ENCODE peak calls at places on chromosomes 16 and 17, in six cellular contexts. I is tibial artery, A is lung, M is uterus, V is A549, J is prostate gland. R is an unnamed sample. For H3K9me3, the result is how much of the 10 kb centered on the place peaks cover.

GRCh38 chr17:57899391-57899790 is 49.5 kb upstream of the MRPS23 start:
- DNase-seq in J (no peak), I (peak), A (no peak), V (no peak), M (no peak), R (no peak)

GRCh38 chr17:33113281-33114010 is 121.8 kb downstream of the SPACA3 start:
- DNase-seq in V (no peak), J (no peak), M (no peak), I (no peak), A (no peak), R (no peak)

GRCh38 chr17:77320501-77321256 is 179.9 kb downstream of the SEC14L1 start:
- DNase-seq in J (no peak), M (peak), I (peak), A (no peak), V (no peak), R (no peak)

GRCh38 chr16:75555213-75555706 is 792 bp downstream of the TMEM231 start:
- DNase-seq in M (peak), A (peak), I (peak), J (peak), V (peak), R (peak)

GRCh38 chr17:3043737-3044365 is 19.6 kb downstream of the OR1D5 start:
- DNase-seq in I (peak), J (no peak), M (no peak), A (no peak), V (no peak), R (no peak)

GRCh38 chr17:82458885-82459424 is 414 bp downstream of the NARF start:
- DNase-seq in M (no peak), V (no peak), A (no peak), I (no peak), J (no peak), R (no peak)

GRCh38 chr17:79835953-79836951 is 3.0 kb downstream of the CBX4 start:
- DNase-seq in J (peak), M (no peak), I (no peak), A (peak), V (no peak), R (no peak)

GRCh38 chr17:73211745-73212144 is 18.9 kb downstream of the COG1 start:
- DNase-seq in I (peak), J (no peak), V (no peak), A (no peak), M (no peak), R (no peak)

GRCh38 chr17:58172369-58173071 is 5.7 kb downstream of the OR4D2 start:
- DNase-seq in A (no peak), J (no peak), M (no peak), V (peak), I (no peak), R (no peak)

GRCh38 chr16:27690604-27691003 is 140.7 kb downstream of the KATNIP start:
- DNase-seq in M (no peak), J (no peak), A (no peak), I (no peak), V (no peak), R (no peak)

GRCh38 chr16:86083382-86084002 is 184.5 kb downstream of the IRF8 start:
- DNase-seq in J (no peak), V (no peak), A (no peak), I (peak), M (no peak), R (no peak)

GRCh38 chr17:43695968-43696865 is 34.5 kb upstream of the MEOX1 start:
- DNase-seq in I (peak), J (no peak), M (no peak), A (no peak), V (no peak), R (no peak)

GRCh38 chr16:49540836-49541235 is 167.2 kb downstream of the C16orf78 start:
- DNase-seq in V (no peak), M (no peak), J (no peak), A (no peak), I (no peak), R (no peak)

GRCh38 chr17:273994-274832 is 78.4 kb downstream of the RPH3AL start:
- DNase-seq in A (no peak), I (peak), J (no peak), V (no peak), M (no peak), R (no peak)

GRCh38 chr17:79745641-79746105 is 14.9 kb downstream of the ENPP7 start:
- DNase-seq in J (no peak), V (no peak), A (no peak), M (no peak), I (no peak), R (no peak)

GRCh38 chr16:30585022-30585399 is 486 bp downstream of the ZNF785 start:
- DNase-seq in I (no peak), M (no peak), J (no peak), A (no peak), V (no peak), R (no peak)

GRCh38 chr17:80113033-80113484 is 11.7 kb downstream of the GAA start:
- DNase-seq in I (peak), J (no peak), V (no peak), M (no peak), A (no peak), R (no peak)

GRCh38 chr17:31595076-31595475 is 203.6 kb downstream of the RAB11FIP4 start:
- DNase-seq in M (no peak), A (no peak), J (no peak), I (no peak), V (no peak), R (no peak)

GRCh38 chr17:80475949-80476876 is at the start of gene NPTX1:
- DNase-seq in I (no peak), A (no peak), V (no peak), M (no peak), J (no peak), R (no peak)

GRCh38 chr16:21033707-21034106 is 116.9 kb downstream of the DNAH3 start:
- DNase-seq in A (no peak), I (no peak), J (no peak), V (no peak), M (no peak), R (no peak)

GRCh38 chr17:10652984-10653680 is 4.0 kb downstream of the MYH3 start:
- DNase-seq in J (no peak), A (no peak), V (no peak), I (no peak), M (no peak), R (no peak)

GRCh38 chr17:79833744-79834574 is 5.3 kb downstream of the CBX4 start:
- DNase-seq in M (no peak), A (no peak), I (no peak), J (no peak), V (no peak), R (no peak)

GRCh38 chr17:82497483-82498405 is 21.8 kb upstream of the FOXK2 start:
- DNase-seq in V (no peak), J (no peak), M (no peak), I (peak), A (no peak), R (peak)

GRCh38 chr17:11340798-11341197 is 99.8 kb downstream of the SHISA6 start:
- DNase-seq in M (no peak), A (no peak), I (no peak), J (no peak), V (no peak), R (no peak)

GRCh38 chr17:3754458-3755334 is 31.0 kb downstream of the HASPIN start:
- DNase-seq in J (peak), V (no peak), M (no peak), A (peak), I (no peak), R (no peak)

GRCh38 chr16:324451-325334 is 27.8 kb downstream of the AXIN1 start:
- DNase-seq in M (no peak), A (no peak), I (no peak), V (no peak), J (no peak), R (no peak)

GRCh38 chr16:85910854-85911247 is 11.9 kb downstream of the IRF8 start:
- DNase-seq in M (no peak), I (peak), V (no peak), A (no peak), J (no peak), R (no peak)

GRCh38 chr16:15494231-15494630 is 59.8 kb downstream of the BMERB1 start:
- DNase-seq in M (no peak), J (no peak), A (no peak), I (no peak), V (no peak), R (no peak)

GRCh38 chr17:5705081-5705875 is 121.0 kb upstream of the NLRP1 start:
- DNase-seq in V (peak), J (no peak), I (no peak), M (no peak), A (no peak), R (no peak)

GRCh38 chr17:62921837-62922236 is 44.2 kb upstream of the TANC2 start:
- DNase-seq in V (no peak), J (no peak), I (no peak), A (no peak), M (no peak), R (no peak)

GRCh38 chr16:20944861-20945390 is 44.4 kb downstream of the LYRM1 start:
- DNase-seq in A (no peak), V (no peak), J (no peak), I (no peak), M (no peak), R (no peak)

GRCh38 chr17:81365601-81366585 is 29.4 kb upstream of the BAHCC1 start:
- DNase-seq in V (no peak), A (peak), J (peak), M (peak), I (no peak), R (no peak)

GRCh38 chr17:4949321-4950074 is 1.2 kb upstream of the PFN1 start:
- DNase-seq in A (peak), M (peak), V (peak), J (peak), I (peak), R (no peak)

GRCh38 chr17:57145347-57145746 is 60.3 kb downstream of the AKAP1 start:
- DNase-seq in V (no peak), M (no peak), J (no peak), A (no peak), I (no peak), R (no peak)

GRCh38 chr16:57620316-57621231 is 7.9 kb upstream of the ADGRG1 start:
- DNase-seq in J (peak), V (no peak), M (peak), A (peak), I (peak), R (no peak)

GRCh38 chr17:7988750-7989178 is 13.7 kb upstream of the GUCY2D start:
- DNase-seq in I (no peak), M (peak), A (peak), J (peak), V (peak), R (peak)

GRCh38 chr16:49800876-49801275 is 55.0 kb downstream of the ZNF423 start:
- DNase-seq in M (no peak), V (no peak), A (no peak), J (no peak), I (no peak), R (no peak)

GRCh38 chr17:4999429-5000093 is 1.8 kb downstream of the KIF1C start:
- DNase-seq in I (no peak), V (no peak), M (no peak), J (no peak), A (no peak), R (no peak)

GRCh38 chr16:74075393-74075792 is 221.2 kb upstream of the PSMD7 start:
- DNase-seq in V (no peak), I (no peak), A (no peak), M (no peak), J (no peak), R (no peak)

GRCh38 chr16:79994413-79994812 is 393.9 kb upstream of the MAF start:
- DNase-seq in A (no peak), M (no peak), I (no peak), V (no peak), J (no peak), R (no peak)

GRCh38 chr16:79998143-79998542 is 397.6 kb upstream of the MAF start:
- DNase-seq in I (no peak), M (no peak), A (no peak), J (no peak), V (no peak), R (no peak)

GRCh38 chr16:79993810-79994209 is 393.3 kb upstream of the MAF start:
- DNase-seq in I (no peak), M (no peak), A (no peak), J (no peak), V (no peak), R (no peak)

GRCh38 chr16:79995315-79995714 is 394.8 kb upstream of the MAF start:
- DNase-seq in I (no peak), V (no peak), A (no peak), M (no peak), J (no peak), R (no peak)

GRCh38 chr16:79997257-79997656 is 396.7 kb upstream of the MAF start:
- DNase-seq in V (no peak), J (no peak), A (no peak), I (no peak), M (no peak), R (peak)
- TF ChIP-seq CTCF in V (peak), J (no peak), A (peak), I (no peak), M (no peak), R (peak)

GRCh38 chr16:4393243-4393606 is 21.6 kb downstream of the VASN start:
- DNase-seq in V (no peak), M (no peak), J (no peak), I (peak), A (no peak), R (no peak)
- H3K9me3 ChIP-seq in V (under half), M (under half), J (under half), I (under half), A (under half), R (under half)

DNA sequence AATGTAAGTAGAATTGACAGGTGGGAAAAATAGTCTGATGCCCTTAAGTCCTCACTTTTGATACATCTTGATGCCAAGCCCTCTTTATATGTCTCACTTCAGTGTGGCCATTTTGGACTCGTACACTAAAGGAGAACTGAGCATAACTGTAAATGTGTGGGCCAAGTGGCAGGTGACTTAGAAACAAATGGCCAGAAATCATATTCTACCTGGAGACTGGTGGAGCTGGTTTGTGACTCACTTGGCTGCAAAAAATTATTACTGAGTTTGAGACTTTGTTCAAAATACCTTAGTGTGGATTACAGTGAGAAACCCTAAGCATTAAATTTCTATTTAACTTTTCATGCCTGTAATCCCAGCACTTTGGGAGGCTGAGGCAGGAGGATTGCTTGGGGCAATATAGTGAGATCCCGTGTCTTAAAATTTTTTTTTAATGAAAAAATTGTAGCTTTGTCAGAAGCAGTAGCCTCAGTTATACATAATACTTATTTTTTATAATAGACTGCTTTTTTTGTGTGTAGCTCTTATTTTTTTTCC is 5.0 kb downstream of the HAPSTR1 start:
- DNase-seq in V (no peak), M (no peak), I (no peak), J (peak), A (peak), R (no peak)
- TF ChIP-seq CTCF in V (no peak), M (no peak), I (no peak), J (no peak), A (no peak), R (no peak)

GRCh38 chr16:3388325-3388724 is 12.5 kb downstream of the ZSCAN32 start:
- DNase-seq in M (no peak), A (no peak), J (no peak), V (no peak), I (no peak), R (no peak)
- H3K9me3 ChIP-seq in M (half or more), A (under half), J (under half), V (half or more), I (half or more), R (half or more)

GRCh38 chr17:42536372-42537155 is 523 bp downstream of the NAGLU start:
- DNase-seq in J (peak), A (peak), V (peak), M (peak), I (peak), R (peak)
- TF ChIP-seq CTCF in J (no peak), A (no peak), V (no peak), M (no peak), I (no peak), R (no peak)

GRCh38 chr16:78484509-78485058 is 385.1 kb downstream of the WWOX start:
- DNase-seq in M (no peak), J (no peak), A (no peak), I (no peak), V (no peak), R (no peak)
- H3K9me3 ChIP-seq in M (under half), J (under half), A (under half), I (under half), V (under half), R (under half)

DNA sequence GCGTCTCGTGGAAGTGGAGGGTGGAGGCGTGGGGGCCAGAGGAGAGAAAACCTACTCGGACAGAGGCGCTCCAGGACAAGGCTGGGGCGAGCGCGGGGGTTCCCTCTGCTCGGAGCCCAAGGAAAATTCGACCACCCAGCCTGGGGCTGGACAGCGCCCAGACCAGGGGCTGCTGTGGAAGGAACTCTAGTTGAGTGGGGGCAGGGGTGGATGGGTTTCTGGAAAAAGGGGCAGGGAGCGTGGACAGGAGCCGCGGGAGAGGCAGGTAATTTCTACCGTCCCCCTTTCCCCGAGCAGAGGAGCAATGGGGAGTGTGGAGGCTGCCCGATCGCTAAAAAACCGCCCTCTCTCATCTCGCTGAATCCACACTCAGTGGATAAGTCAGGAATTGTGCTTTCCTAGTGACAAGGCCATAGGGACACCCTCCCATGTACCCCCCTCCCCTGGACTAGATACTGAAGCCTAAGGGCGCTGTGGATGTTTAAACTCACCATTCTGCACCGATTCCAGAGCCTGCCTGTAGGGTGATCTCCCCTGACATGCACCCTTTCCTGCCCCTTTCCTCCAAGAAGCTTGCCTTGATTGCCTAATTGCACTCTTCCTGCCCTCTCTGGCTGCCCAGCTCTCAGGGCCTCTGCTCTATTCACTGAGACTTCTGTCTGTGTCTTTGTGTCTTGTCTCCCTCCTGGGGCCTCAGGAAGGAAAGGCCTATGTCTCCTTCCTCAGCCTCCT is 90.7 kb upstream of the TMEM97 start:
- DNase-seq in J (no peak), A (no peak), I (peak), V (peak), M (no peak), R (no peak)
- TF ChIP-seq CTCF in J (no peak), A (no peak), I (no peak), V (no peak), M (no peak), R (peak)

GRCh38 chr16:59826767-59827166 is 1092.7 kb upstream of the GOT2 start:
- DNase-seq in V (no peak), J (no peak), I (no peak), M (no peak), A (no peak), R (no peak)
- H3K9me3 ChIP-seq in V (under half), J (under half), I (under half), M (under half), A (under half), R (under half)